ENCODE peak calls at places on chromosomes 11 and 22, in six cellular contexts. H, K, Z, N, U and C are unnamed samples.

GRCh38 chr22:48429621-48430020 is 1398.1 kb downstream of the BRD1 start:
- DNase-seq in H (no peak), K (peak; percentile 25), Z (no peak), N (no peak), U (no peak), C (no peak)

GRCh38 chr22:21712751-21713427 is 22.7 kb downstream of the YPEL1 start:
- DNase-seq in H (peak; percentile 52), K (no peak), Z (peak; percentile 76), N (peak; percentile 34), U (peak; percentile 73), C (no peak)

GRCh38 chr22:47422736-47423135 is 660.3 kb downstream of the TBC1D22A start:
- DNase-seq in H (no peak), K (no peak), Z (no peak), N (no peak), U (no peak), C (no peak)

GRCh38 chr11:59647245-59647965 is 21.4 kb downstream of the PATL1 start:
- DNase-seq in H (no peak), K (no peak), Z (no peak), N (no peak), U (no peak), C (no peak)

GRCh38 chr11:7889985-7890384 is 41.1 kb downstream of the OR10A6 start:
- DNase-seq in H (no peak), K (no peak), Z (no peak), N (no peak), U (no peak), C (no peak)

GRCh38 chr11:128575956-128576340 is 11.4 kb downstream of the ETS1 start:
- DNase-seq in H (no peak), K (no peak), Z (no peak), N (no peak), U (no peak), C (no peak)

GRCh38 chr22:39713799-39714290 is 143.3 kb downstream of the CACNA1I start:
- DNase-seq in H (no peak), K (no peak), Z (no peak), N (no peak), U (no peak), C (no peak)

GRCh38 chr22:29288837-29289236 is 17.6 kb upstream of the GAS2L1 start:
- DNase-seq in H (no peak), K (no peak), Z (no peak), N (no peak), U (no peak), C (no peak)

GRCh38 chr22:25083414-25084166 is 116.1 kb upstream of the CRYBB3 start:
- DNase-seq in H (no peak), K (no peak), Z (no peak), N (no peak), U (no peak), C (no peak)

GRCh38 chr11:57214087-57214395 is 23.0 kb downstream of the APLNR start:
- DNase-seq in H (no peak), K (no peak), Z (no peak), N (no peak), U (no peak), C (no peak)

GRCh38 chr22:23242473-23243001 is 62.2 kb downstream of the BCR start:
- DNase-seq in H (no peak), K (no peak), Z (no peak), N (no peak), U (no peak), C (no peak)

GRCh38 chr11:9606799-9607510 is 33.5 kb downstream of the WEE1 start:
- DNase-seq in H (no peak), K (no peak), Z (no peak), N (no peak), U (peak; percentile 18), C (no peak)

GRCh38 chr11:44752262-44752661 is 25.5 kb downstream of the TSPAN18 start:
- DNase-seq in H (no peak), K (no peak), Z (no peak), N (no peak), U (no peak), C (no peak)

GRCh38 chr22:46317646-46318045 is 17.9 kb upstream of the TRMU start:
- DNase-seq in H (no peak), K (no peak), Z (no peak), N (no peak), U (no peak), C (no peak)

GRCh38 chr22:21726650-21727049 is 8.9 kb downstream of the YPEL1 start:
- DNase-seq in H (no peak), K (no peak), Z (no peak), N (no peak), U (peak; percentile 59), C (no peak)

GRCh38 chr22:37419916-37420655 is 7.2 kb downstream of the ELFN2 start:
- DNase-seq in H (no peak), K (no peak), Z (no peak), N (no peak), U (peak; percentile 53), C (no peak)

GRCh38 chr22:31933406-31933805 is 10.9 kb upstream of the YWHAH start:
- DNase-seq in H (no peak), K (no peak), Z (no peak), N (no peak), U (no peak), C (no peak)

GRCh38 chr11:74278721-74279148 is 32.7 kb downstream of the P4HA3 start:
- DNase-seq in H (peak; percentile 98), K (no peak), Z (peak; percentile 47), N (peak; percentile 96), U (peak; percentile 93), C (peak; percentile 30)

GRCh38 chr11:120229451-120230424 is 10.2 kb upstream of the POU2F3 start:
- DNase-seq in H (no peak), K (no peak), Z (no peak), N (no peak), U (peak; percentile 64), C (no peak)

GRCh38 chr11:120230433-120231071 is 9.4 kb upstream of the POU2F3 start:
- DNase-seq in H (no peak), K (no peak), Z (no peak), N (no peak), U (no peak), C (no peak)

GRCh38 chr11:120227228-120227852 is 12.6 kb upstream of the POU2F3 start:
- DNase-seq in H (no peak), K (no peak), Z (no peak), N (no peak), U (no peak), C (no peak)

GRCh38 chr11:120226714-120227113 is 13.2 kb upstream of the POU2F3 start:
- DNase-seq in H (no peak), K (no peak), Z (no peak), N (no peak), U (no peak), C (no peak)

GRCh38 chr11:120228794-120229384 is 11.1 kb upstream of the POU2F3 start:
- DNase-seq in H (no peak), K (no peak), Z (no peak), N (no peak), U (no peak), C (no peak)
- TF ChIP-seq CTCF in H (peak; percentile 18), K (no peak), Z (no peak), N (peak; percentile 29), U (peak; percentile 52), C (no peak)

GRCh38 chr11:118916842-118917388 is 8.8 kb downstream of the BCL9L start:
- DNase-seq in H (no peak), K (no peak), Z (no peak), N (no peak), U (peak; percentile 94), C (no peak)
- H3K4me3 ChIP-seq in H (peak overlapping the region; percentile 20), K (no peak overlapping the region), Z (no peak overlapping the region), N (no peak overlapping the region), U (peak overlapping the region; percentile 45), C (peak overlapping the region; percentile 98)

GRCh38 chr11:46295312-46295995 is 18.0 kb downstream of the CREB3L1 start:
- DNase-seq in H (no peak), K (peak; percentile 70), Z (no peak), N (no peak), U (no peak), C (no peak)

GRCh38 chr11:46294365-46295309 is 17.2 kb downstream of the CREB3L1 start:
- DNase-seq in H (peak; percentile 82), K (no peak), Z (no peak), N (peak; percentile 81), U (peak; percentile 58), C (no peak)

GRCh38 chr11:46295996-46296519 is 18.6 kb downstream of the CREB3L1 start:
- DNase-seq in H (no peak), K (no peak), Z (no peak), N (no peak), U (no peak), C (no peak)

GRCh38 chr11:46298699-46299424 is 21.4 kb downstream of the CREB3L1 start:
- DNase-seq in H (no peak), K (no peak), Z (no peak), N (no peak), U (peak; percentile 80), C (no peak)

DNA sequence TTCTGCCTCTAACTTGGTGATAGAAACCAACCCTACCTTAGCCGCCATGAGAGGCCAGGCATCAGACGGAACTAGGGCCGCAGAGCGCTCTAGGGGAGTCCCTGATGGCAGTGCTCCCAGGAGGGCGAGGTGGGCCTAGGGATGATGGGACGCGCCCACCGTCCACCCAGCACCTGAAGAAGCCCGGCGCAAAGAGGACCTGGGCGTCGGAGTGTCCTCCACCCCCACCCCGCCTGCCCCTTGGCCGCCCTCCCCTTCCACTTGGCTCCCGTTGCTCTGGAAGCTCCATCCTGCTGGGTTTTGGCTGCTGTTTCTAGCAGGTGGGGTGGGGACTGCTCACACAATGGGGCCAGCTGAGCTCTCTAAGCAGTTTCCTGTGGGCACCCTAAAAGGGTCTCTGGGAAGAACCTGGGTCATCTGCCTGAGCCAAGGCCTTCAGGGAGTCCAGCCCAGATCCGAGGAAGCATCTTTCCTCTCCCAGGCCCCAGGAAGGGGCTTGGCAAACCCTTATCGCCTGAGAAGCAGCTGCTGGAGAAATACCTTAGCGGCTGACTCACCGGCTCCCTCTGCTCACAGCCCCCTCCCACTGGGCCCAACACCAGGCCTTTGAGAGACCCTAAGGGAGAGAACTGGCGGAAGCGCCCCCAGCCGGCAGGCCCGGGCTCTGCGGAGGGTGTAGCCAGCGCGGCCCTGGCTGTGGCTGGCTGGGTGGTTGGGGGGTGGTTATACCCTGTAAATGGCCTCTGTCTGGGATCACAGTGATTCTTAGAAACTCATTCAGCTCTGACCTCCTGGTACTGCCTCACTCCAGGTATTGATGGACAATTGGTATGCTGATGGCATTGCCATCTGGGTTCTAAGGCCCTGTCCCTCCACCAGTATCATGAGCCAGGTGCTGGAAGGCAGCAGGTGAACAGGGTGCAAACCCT is 19.3 kb downstream of the CREB3L1 start:
- DNase-seq in H (peak; percentile 92), K (no peak), Z (no peak), N (peak; percentile 92), U (peak; percentile 19), C (no peak)
- TF ChIP-seq CTCF in H (peak; percentile 86), K (no peak), Z (peak; percentile 32), N (peak; percentile 90), U (no peak), C (peak; percentile 12)

DNA sequence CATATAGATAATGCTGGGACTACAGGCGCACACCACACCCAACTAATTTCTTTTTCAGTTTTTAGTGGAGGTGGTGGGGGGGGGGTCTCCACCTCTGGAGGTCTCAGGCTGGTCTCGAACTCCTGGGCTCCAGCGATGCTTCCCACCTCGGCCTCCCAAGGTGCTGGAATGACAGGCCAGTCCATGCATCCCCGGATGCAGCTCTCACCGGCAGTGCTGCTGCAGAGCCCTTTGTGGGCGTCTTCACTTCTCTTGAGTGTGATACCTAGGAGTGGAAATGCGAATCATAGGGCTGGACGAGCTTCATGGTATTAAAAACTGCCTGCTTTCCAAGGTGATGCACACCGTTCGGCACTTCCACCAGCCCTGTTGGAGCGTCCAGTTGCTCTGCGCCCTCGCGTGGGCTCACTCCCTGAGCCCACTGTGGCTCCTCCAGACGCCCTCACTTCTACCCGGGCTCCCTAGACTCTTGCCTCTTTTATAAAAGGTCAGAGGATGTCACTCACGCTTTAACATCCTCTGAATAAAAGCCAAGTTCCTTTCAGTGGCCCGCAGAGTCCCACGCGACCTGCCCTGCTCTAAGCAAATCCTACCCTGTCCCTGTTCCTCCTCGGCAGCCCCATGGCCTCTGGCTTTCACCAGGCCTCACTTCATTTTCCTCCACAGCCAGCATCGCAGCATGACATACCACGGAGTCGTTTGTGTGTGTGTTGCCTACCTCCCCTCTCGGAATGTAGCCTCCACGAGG is 833 bp upstream of the BID start:
- DNase-seq in H (no peak), K (no peak), Z (no peak), N (no peak), U (no peak), C (no peak)
- H3K4me3 ChIP-seq in H (no peak overlapping the region), K (no peak overlapping the region), Z (no peak overlapping the region), N (no peak overlapping the region), U (peak overlapping the region; percentile 81), C (peak overlapping the region; percentile 81)